ENCODE peak calls at places on chromosome 7, in five cellular contexts. J is HepG2, M is SK-N-SH, Q is GM12878, I is K562. C is an unnamed sample.

GRCh38 chr7:152120210-152120609 is 94.7 kb downstream of the GALNT11 start:
- DNase-seq in M (no peak), I (no peak), Q (no peak), J (no peak), C (no peak)

GRCh38 chr7:66283003-66283920 is 78.1 kb downstream of the TPST1 start:
- DNase-seq in I (no peak), Q (no peak), M (no peak), J (no peak), C (no peak)

GRCh38 chr7:131522325-131522920 is 34.0 kb downstream of the PODXL start:
- DNase-seq in J (no peak), I (no peak), Q (no peak), M (no peak), C (no peak)

GRCh38 chr7:77826300-77826699 is 27.7 kb downstream of the PHTF2 start:
- DNase-seq in I (peak), J (no peak), Q (no peak), M (no peak), C (no peak)

GRCh38 chr7:50953820-50954219 is 171.1 kb upstream of the GRB10 start:
- DNase-seq in Q (no peak), J (peak), M (no peak), I (no peak), C (no peak)

GRCh38 chr7:131726680-131727079 is 170.3 kb upstream of the PODXL start:
- DNase-seq in J (no peak), M (no peak), Q (no peak), I (no peak), C (no peak)

GRCh38 chr7:140640060-140640611 is 477 bp downstream of the DENND2A start:
- DNase-seq in Q (no peak), J (no peak), M (peak), I (no peak), C (peak)

GRCh38 chr7:139943391-139943790 is 114.3 kb downstream of the TBXAS1 start:
- DNase-seq in M (peak), I (no peak), Q (no peak), J (no peak), C (no peak)

DNA sequence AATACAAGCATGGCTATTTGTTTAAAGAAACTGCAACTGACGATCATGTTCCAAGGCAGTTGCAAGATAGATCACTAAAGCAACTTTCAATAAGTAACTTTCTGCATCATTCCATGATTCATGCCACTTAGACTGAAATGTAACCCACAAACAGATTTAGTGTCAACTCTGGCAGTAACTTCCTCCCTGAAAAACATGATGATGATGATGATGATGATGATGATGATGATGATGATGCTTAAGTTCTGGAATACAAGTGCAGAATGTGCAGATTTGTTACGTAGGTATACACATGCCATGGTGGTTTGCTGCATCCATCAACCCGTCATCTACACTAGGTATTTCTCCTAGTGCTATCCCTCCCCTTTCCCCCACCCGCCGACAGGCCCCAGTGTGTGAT is 754.7 kb downstream of the INHBA start:
- DNase-seq in Q (no peak), M (no peak), I (no peak), J (no peak), C (no peak)
- TF ChIP-seq FOXM1 in Q (no peak), M (no peak), I (no peak), J (no peak), C (no peak)

GRCh38 chr7:44309271-44310091 is 15.9 kb downstream of the CAMK2B start:
- DNase-seq in I (peak), Q (no peak), J (peak), M (peak), C (no peak)
- TF ChIP-seq FOXM1 in I (no peak), Q (no peak), J (no peak), M (no peak), C (no peak)

GRCh38 chr7:1923409-1924053 is 253.5 kb downstream of the ELFN1 start:
- DNase-seq in Q (no peak), J (no peak), M (no peak), I (no peak), C (no peak)

GRCh38 chr7:1922870-1923236 is 252.8 kb downstream of the ELFN1 start:
- DNase-seq in J (no peak), Q (no peak), I (no peak), M (no peak), C (no peak)

GRCh38 chr7:1920886-1921285 is 250.8 kb downstream of the ELFN1 start:
- DNase-seq in I (no peak), J (no peak), Q (no peak), M (no peak), C (no peak)

GRCh38 chr7:1920266-1920681 is 250.2 kb downstream of the ELFN1 start:
- DNase-seq in I (no peak), Q (no peak), M (no peak), J (no peak), C (no peak)

DNA sequence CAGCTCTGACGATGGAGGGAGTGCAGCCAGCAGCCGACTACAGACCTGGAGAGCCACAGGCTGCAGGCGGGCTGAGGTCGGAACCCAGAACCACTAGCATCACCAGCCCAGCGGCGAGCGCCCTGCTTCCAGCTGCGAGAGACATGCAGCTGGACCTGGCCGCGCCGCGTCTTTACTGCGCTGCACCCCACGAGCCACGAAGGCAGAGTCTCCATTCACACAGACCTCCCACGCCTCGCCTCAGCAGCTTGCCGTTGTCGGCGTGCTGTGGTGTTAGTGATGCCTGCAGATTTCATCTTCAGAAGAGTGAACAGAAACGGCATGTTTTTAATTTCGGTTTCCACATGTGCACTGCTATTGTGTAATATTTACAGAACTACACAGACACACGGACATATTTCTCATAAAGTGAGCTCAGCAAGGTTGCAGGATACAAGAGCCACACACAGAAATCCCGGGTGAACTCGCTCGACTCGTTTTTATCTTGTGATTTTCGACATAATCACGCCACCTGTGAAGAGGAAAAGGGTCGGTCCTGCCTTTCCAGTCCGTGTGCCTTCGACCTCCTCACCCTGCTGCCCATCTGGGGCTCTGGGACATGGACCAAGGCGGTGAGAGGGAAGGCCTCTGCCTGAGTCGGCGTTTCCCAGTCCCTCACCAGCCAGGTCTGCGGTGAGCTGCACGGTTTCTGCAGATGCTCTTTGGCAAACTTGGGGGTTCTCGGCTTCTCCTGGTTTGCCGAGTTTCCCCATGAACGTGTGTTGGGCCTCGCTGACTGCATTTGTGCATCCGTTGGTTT is 252.2 kb downstream of the ELFN1 start:
- DNase-seq in I (no peak), J (no peak), M (peak), Q (no peak), C (no peak)
- TF ChIP-seq FOXM1 in I (no peak), J (no peak), M (no peak), Q (no peak), C (no peak)

GRCh38 chr7:74288034-74288881 is 949 bp upstream of the CLIP2 start:
- DNase-seq in Q (no peak), I (peak), J (no peak), M (no peak), C (no peak)
- TF ChIP-seq FOXM1 in Q (no peak), I (no peak), J (no peak), M (no peak), C (no peak)

C was measured in HEK293T.